ENCODE peak calls at places on chromosomes 1 and 21, in five cellular contexts. I is astrocyte, P is colonic mucosa, T is mesenchymal stem cell, C is IMR-90. E is an unnamed sample.

GRCh38 chr1:30888391-30888790 is 20.2 kb downstream of the SDC3 start:
- DNase-seq in P (no peak), T (peak; percentile 94), I (peak; percentile 98), C (peak; percentile 96), E (peak; percentile 92)

GRCh38 chr1:196677781-196678509 is 26.1 kb downstream of the CFH start:
- DNase-seq in P (no peak), T (no peak), I (peak; percentile 44), C (peak; percentile 22), E (no peak)

GRCh38 chr1:179169616-179170467 is 59.6 kb downstream of the ABL2 start:
- DNase-seq in I (peak; percentile 77), T (peak; percentile 68), C (peak; percentile 85), P (no peak), E (no peak)

GRCh38 chr1:34858901-34859441 is 578 bp downstream of the SMIM12 start:
- DNase-seq in I (peak; percentile 16), C (peak; percentile 28), P (peak; percentile 28), T (peak; percentile 46), E (no peak)

GRCh38 chr1:152954436-152954835 is 7.4 kb downstream of the SPRR5 start:
- DNase-seq in P (no peak), T (no peak), C (no peak), I (no peak), E (no peak)

GRCh38 chr1:24606621-24607020 is 36.5 kb upstream of the SRRM1 start:
- DNase-seq in P (no peak), C (no peak), I (no peak), T (no peak), E (no peak)

GRCh38 chr1:114737314-114737713 is 20.5 kb downstream of the CSDE1 start:
- DNase-seq in C (no peak), P (peak; percentile 68), T (no peak), I (no peak), E (no peak)

GRCh38 chr1:1020000-1020404 is at the start of gene AGRN:
- DNase-seq in C (no peak), T (peak; percentile 27), P (no peak), I (no peak), E (no peak)

GRCh38 chr1:47679301-47679751 is 241.5 kb downstream of the FOXD2 start:
- DNase-seq in P (peak; percentile 12), T (no peak), C (no peak), I (no peak), E (no peak)

GRCh38 chr1:229886636-229887035 is 180.4 kb upstream of the GALNT2 start:
- DNase-seq in T (no peak), P (peak; percentile 8), I (no peak), C (no peak), E (no peak)

GRCh38 chr1:205569411-205570172 is 62.2 kb downstream of the ELK4 start:
- DNase-seq in T (no peak), I (no peak), C (no peak), P (peak; percentile 52), E (no peak)

GRCh38 chr1:20442920-20443625 is 42.9 kb downstream of the CAMK2N1 start:
- DNase-seq in T (peak; percentile 17), I (no peak), C (peak; percentile 17), P (no peak), E (no peak)

GRCh38 chr1:3423245-3423829 is 31.1 kb upstream of the ARHGEF16 start:
- DNase-seq in P (peak; percentile 90), I (no peak), T (no peak), C (no peak), E (peak; percentile 88)

GRCh38 chr1:31920986-31921385 is 17.2 kb downstream of the PTP4A2 start:
- DNase-seq in P (no peak), C (no peak), T (no peak), I (no peak), E (no peak)

GRCh38 chr1:41639332-41639936 is 155.0 kb upstream of the EDN2 start:
- DNase-seq in T (peak; percentile 69), P (no peak), C (peak; percentile 90), I (peak; percentile 85), E (no peak)

GRCh38 chr1:39919545-39919944 is 17.8 kb upstream of the MYCL start:
- DNase-seq in C (peak; percentile 58), P (peak; percentile 48), T (peak; percentile 58), I (peak; percentile 30), E (no peak)

GRCh38 chr1:175252561-175252960 is 60.0 kb upstream of the KIAA0040 start:
- DNase-seq in T (no peak), P (no peak), C (no peak), I (no peak), E (no peak)

GRCh38 chr1:20868263-20868662 is 81.2 kb upstream of the HP1BP3 start:
- DNase-seq in P (no peak), I (no peak), C (no peak), T (no peak), E (no peak)

GRCh38 chr1:150820710-150821521 is 12.9 kb upstream of the CTSK start:
- DNase-seq in C (peak; percentile 78), I (no peak), P (no peak), T (peak; percentile 52), E (no peak)

GRCh38 chr1:153610334-153611023 is 2.5 kb downstream of the S100A16 start:
- DNase-seq in T (no peak), I (peak; percentile 42), P (peak; percentile 30), C (peak; percentile 50), E (peak; percentile 73)

GRCh38 chr21:15592271-15592860 is 137.4 kb upstream of the USP25 start:
- DNase-seq in P (no peak), T (peak; percentile 43), C (peak; percentile 45), I (peak; percentile 26), E (no peak)

GRCh38 chr1:169392406-169392805 is 24.4 kb downstream of the BLZF1 start:
- DNase-seq in I (no peak), C (no peak), P (no peak), T (no peak), E (no peak)
- H3K36me3 ChIP-seq in I (peaks cover 32% of the 10 kb centered on the region), C (peaks cover 9% of the 10 kb centered on the region), P (no peaks in the 10 kb centered on the region), T (peaks cover 15% of the 10 kb centered on the region), E (peaks cover 15% of the 10 kb centered on the region)

DNA sequence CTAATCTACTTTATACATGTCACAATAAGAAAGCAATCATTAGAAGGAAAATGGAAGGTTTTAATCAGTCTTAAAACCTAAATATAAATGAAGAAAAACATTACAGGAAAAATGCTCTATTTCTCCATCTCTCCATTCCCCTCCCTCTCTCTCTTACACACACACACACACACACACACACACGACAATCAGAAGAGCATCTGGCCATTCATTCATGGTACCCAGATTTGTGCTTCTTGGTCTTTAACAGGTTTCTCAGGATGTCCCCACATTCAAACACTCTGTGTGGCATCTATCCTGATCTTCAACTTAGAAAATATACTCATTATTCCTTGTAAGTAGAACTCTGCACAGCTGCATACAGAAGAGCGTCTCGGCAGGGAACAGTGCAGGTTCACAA is 801 bp downstream of the LRRC40 start:
- DNase-seq in C (peak; percentile 6), T (peak; percentile 50), P (no peak), I (peak; percentile 30), E (no peak)
- H3K9ac ChIP-seq in C (peak overlapping the region; percentile 88), T (peak overlapping the region; percentile 99), P (peak overlapping the region; percentile 96), I (peak overlapping the region; percentile 98), E (peak overlapping the region; percentile 96)

GRCh38 chr1:22117238-22117637 is 25.7 kb downstream of the WNT4 start:
- DNase-seq in T (no peak), I (no peak), P (no peak), C (no peak), E (no peak)
- H3K36me3 ChIP-seq in T (peaks cover 76% of the 10 kb centered on the region), I (peaks cover 2% of the 10 kb centered on the region), P (no peaks in the 10 kb centered on the region), C (peaks cover 38% of the 10 kb centered on the region), E (peaks cover 5% of the 10 kb centered on the region)

GRCh38 chr1:160744287-160744857 is 5.3 kb downstream of the SLAMF7 start:
- DNase-seq in I (no peak), C (no peak), P (no peak), T (no peak), E (no peak)

GRCh38 chr1:160743266-160743665 is 4.2 kb downstream of the SLAMF7 start:
- DNase-seq in I (no peak), P (no peak), T (no peak), C (no peak), E (no peak)

GRCh38 chr1:160741092-160741501 is 2.0 kb downstream of the SLAMF7 start:
- DNase-seq in P (no peak), C (no peak), I (no peak), T (no peak), E (no peak)

GRCh38 chr1:160741597-160742348 is 2.7 kb downstream of the SLAMF7 start:
- DNase-seq in C (no peak), T (no peak), I (no peak), P (no peak), E (no peak)

DNA sequence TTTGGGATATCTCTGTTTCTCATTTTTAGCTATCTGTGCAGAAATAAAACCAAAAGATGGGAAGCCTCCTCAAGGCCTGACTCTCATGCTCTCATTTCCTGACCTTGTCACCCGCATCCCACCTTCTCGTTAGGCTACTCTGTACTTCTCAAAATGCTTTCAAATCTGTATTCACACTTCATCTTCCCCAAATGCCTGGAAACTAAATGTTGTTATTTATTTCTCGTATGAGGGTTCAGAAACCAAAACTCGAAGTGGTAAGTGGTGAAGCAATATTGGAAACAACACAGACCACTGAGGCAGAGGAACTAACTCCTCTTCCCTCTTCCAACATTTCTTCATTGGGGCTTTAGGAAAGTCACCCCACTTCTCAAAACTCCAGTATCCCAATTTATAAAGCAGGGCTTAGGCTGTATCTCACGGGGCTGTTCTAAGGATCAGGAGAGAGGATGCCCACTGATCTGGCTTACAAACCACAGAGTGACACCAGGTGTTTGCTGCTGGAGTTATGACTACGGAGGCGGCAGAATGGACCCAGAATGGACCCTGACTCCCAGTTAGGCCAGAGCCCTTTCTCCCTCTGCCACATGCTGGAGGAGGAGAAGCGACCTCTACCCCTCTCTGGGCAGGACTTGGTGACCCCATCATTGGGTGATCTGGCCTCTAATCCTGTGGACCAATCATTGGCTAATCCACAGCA is 3.5 kb downstream of the SLAMF7 start:
- DNase-seq in I (no peak), P (no peak), C (no peak), T (no peak), E (no peak)
- H3K9ac ChIP-seq in I (no peak overlapping the region), P (no peak overlapping the region), C (no peak overlapping the region), T (no peak overlapping the region), E (no peak overlapping the region)

GRCh38 chr1:2383576-2383975 is 7.8 kb downstream of the MORN1 start:
- DNase-seq in P (no peak), C (no peak), T (no peak), I (no peak), E (peak; percentile 61)
- H3K36me3 ChIP-seq in P (no peaks in the 10 kb centered on the region), C (peaks cover 2% of the 10 kb centered on the region), T (peaks cover 28% of the 10 kb centered on the region), I (no peaks in the 10 kb centered on the region), E (peaks cover 2% of the 10 kb centered on the region)

GRCh38 chr1:244367399-244368114 is 84.2 kb downstream of the ADSS2 start:
- DNase-seq in C (no peak), T (no peak), I (no peak), P (no peak), E (peak; percentile 55)

GRCh38 chr1:244365821-244366220 is 85.9 kb downstream of the ADSS2 start:
- DNase-seq in T (peak; percentile 70), C (no peak), I (no peak), P (no peak), E (peak; percentile 8)

GRCh38 chr1:244362481-244362880 is 89.2 kb downstream of the ADSS2 start:
- DNase-seq in I (no peak), C (no peak), T (no peak), P (no peak), E (no peak)

GRCh38 chr1:244356371-244356770 is 95.3 kb downstream of the ADSS2 start:
- DNase-seq in P (no peak), C (no peak), T (no peak), I (no peak), E (no peak)

GRCh38 chr1:244361764-244362473 is 89.8 kb downstream of the ADSS2 start:
- DNase-seq in P (no peak), C (peak; percentile 86), T (peak; percentile 96), I (peak; percentile 79), E (no peak)
- H3K9ac ChIP-seq in P (peak overlapping the region; percentile 28), C (peak overlapping the region; percentile 57), T (peak overlapping the region; percentile 92), I (peak overlapping the region; percentile 77), E (no peak overlapping the region)

E was measured in kidney.